ENCODE peak calls at places on chromosome 13, in four cellular contexts. One of them, this sample, is unnamed.

GRCh38 chr13:99307247-99307646 is at the start of gene GPR183:
- DNase-seq in kidney: no peak
- DNase-seq in thoracic aorta: no peak
- DNase-seq in upper lobe of right lung: no peak
- DNase-seq in this sample: peak

GRCh38 chr13:34224877-34225276 is 406.9 kb downstream of the RFC3 start:
- DNase-seq in upper lobe of right lung: no peak
- DNase-seq in kidney: no peak
- DNase-seq in thoracic aorta: no peak
- DNase-seq in this sample: no peak

GRCh38 chr13:49044849-49045248 is 69.1 kb downstream of the FNDC3A start:
- DNase-seq in thoracic aorta: no peak
- DNase-seq in kidney: no peak
- DNase-seq in upper lobe of right lung: no peak
- DNase-seq in this sample: no peak

GRCh38 chr13:66660013-66660804 is 569.9 kb downstream of the PCDH9 start:
- DNase-seq in upper lobe of right lung: no peak
- DNase-seq in kidney: no peak
- DNase-seq in thoracic aorta: no peak
- DNase-seq in this sample: peak

GRCh38 chr13:66618702-66619101 is 611.4 kb downstream of the PCDH9 start:
- DNase-seq in kidney: no peak
- DNase-seq in thoracic aorta: no peak
- DNase-seq in upper lobe of right lung: no peak
- DNase-seq in this sample: peak

GRCh38 chr13:72194531-72194930 is 327.5 kb upstream of the DACH1 start:
- DNase-seq in thoracic aorta: no peak
- DNase-seq in kidney: no peak
- DNase-seq in upper lobe of right lung: no peak
- DNase-seq in this sample: no peak

GRCh38 chr13:26246154-26246553 is 7.8 kb upstream of the CDK8 start:
- DNase-seq in kidney: no peak
- DNase-seq in upper lobe of right lung: no peak
- DNase-seq in thoracic aorta: no peak
- DNase-seq in this sample: no peak

GRCh38 chr13:45042539-45042938 is 53.2 kb downstream of the GPALPP1 start:
- DNase-seq in thoracic aorta: no peak
- DNase-seq in upper lobe of right lung: no peak
- DNase-seq in kidney: no peak
- DNase-seq in this sample: no peak

GRCh38 chr13:29859971-29860370 is 9.6 kb upstream of the UBL3 start:
- DNase-seq in thoracic aorta: no peak
- DNase-seq in upper lobe of right lung: no peak
- DNase-seq in kidney: no peak
- DNase-seq in this sample: no peak

DNA sequence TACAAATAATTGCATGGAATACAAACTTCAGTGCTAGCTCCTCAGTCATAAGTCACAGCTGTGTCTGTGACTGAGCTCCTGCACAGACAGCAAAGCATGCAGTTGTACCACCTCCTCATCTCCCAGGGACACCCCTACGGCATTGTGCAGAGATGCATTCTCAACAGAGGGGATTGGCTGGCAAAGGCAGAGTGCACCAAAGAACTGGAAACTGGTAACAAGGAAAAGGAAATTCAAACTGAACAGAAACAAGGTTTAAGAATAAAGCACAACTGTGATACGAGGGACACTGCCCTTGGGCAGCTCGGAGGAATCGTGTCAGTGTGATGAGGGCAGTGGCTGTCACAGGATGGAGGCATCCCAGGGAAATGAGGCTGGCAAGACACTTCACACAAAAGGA is 126.1 kb upstream of the SOX1 start:
- DNase-seq in thoracic aorta: no peak
- DNase-seq in kidney: no peak
- DNase-seq in upper lobe of right lung: no peak
- DNase-seq in this sample: no peak
- TF ChIP-seq CTCF in thoracic aorta: no peak
- TF ChIP-seq CTCF in kidney: no peak
- TF ChIP-seq CTCF in upper lobe of right lung: no peak
- TF ChIP-seq CTCF in this sample: no peak

DNA sequence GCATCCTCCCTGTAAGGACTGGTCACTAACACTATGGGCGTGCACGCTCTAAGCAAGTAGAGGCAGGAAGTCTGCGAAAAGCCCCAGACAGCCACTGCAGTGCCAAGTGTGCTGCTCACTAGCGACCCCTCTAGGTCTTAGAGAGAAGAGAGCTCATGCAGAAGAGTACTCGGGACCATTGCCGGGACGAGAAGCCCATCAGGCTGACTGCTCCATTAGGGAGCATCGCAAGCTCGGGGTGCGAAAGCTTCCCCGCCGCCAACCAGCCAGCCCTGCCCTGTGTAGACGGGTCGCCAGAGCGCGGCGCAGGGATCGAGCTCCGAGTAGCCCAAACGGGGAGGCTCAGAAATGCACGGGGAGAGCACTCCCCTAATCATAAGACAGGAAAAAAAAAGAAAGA is 16.6 kb downstream of the POU4F1 start:
- DNase-seq in thoracic aorta: no peak
- DNase-seq in upper lobe of right lung: no peak
- DNase-seq in kidney: peak
- DNase-seq in this sample: no peak
- TF ChIP-seq CTCF in thoracic aorta: no peak
- TF ChIP-seq CTCF in upper lobe of right lung: no peak
- TF ChIP-seq CTCF in kidney: no peak
- TF ChIP-seq CTCF in this sample: no peak

GRCh38 chr13:18628428-18628827 is 553.2 kb downstream of the TUBA3C start:
- DNase-seq in kidney: no peak
- DNase-seq in upper lobe of right lung: no peak
- DNase-seq in thoracic aorta: no peak
- DNase-seq in this sample: no peak
- TF ChIP-seq CTCF in kidney: no peak
- TF ChIP-seq CTCF in upper lobe of right lung: no peak
- TF ChIP-seq CTCF in thoracic aorta: no peak
- TF ChIP-seq CTCF in this sample: no peak

GRCh38 chr13:43895940-43896339 is 16.2 kb downstream of the LACC1 start:
- DNase-seq in upper lobe of right lung: no peak
- DNase-seq in thoracic aorta: no peak
- DNase-seq in kidney: no peak
- DNase-seq in this sample: no peak

DNA sequence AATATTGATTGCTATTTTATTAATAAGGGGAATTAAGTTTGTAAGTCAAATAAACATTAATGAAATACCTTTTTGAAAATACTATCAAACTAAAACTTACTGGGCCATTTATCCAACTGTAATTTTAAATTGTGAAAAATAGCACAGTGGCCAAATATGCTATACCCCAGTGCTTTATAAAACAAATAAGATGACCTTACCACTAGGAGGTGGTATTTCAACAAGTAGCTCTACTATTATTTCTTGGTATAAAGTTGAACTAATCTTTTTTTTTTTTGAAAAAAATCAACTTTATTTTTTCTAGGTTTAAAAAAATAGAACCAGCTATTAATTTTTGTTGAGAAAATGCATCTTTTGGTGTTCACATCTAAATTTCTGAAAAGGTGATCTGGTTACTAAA is 14.7 kb downstream of the LACC1 start:
- DNase-seq in upper lobe of right lung: no peak
- DNase-seq in kidney: no peak
- DNase-seq in thoracic aorta: no peak
- DNase-seq in this sample: no peak
- TF ChIP-seq CTCF in upper lobe of right lung: peak
- TF ChIP-seq CTCF in kidney: no peak
- TF ChIP-seq CTCF in thoracic aorta: no peak
- TF ChIP-seq CTCF in this sample: no peak

This sample was measured in GM10248.